ENCODE peak calls at places on chromosome 20, in five cellular contexts. One of them, this sample, is unnamed.

GRCh38 chr20:44909872-44910689 is at the start of gene PABPC1L:
- DNase-seq in psoas muscle: peak
- DNase-seq in WTC11: peak
- DNase-seq in left ventricle myocardium inferior: peak
- DNase-seq in upper lobe of right lung: peak
- DNase-seq in this sample: peak

GRCh38 chr20:36887779-36888133 is 11.8 kb downstream of the TLDC2 start:
- DNase-seq in psoas muscle: no peak
- DNase-seq in WTC11: no peak
- DNase-seq in left ventricle myocardium inferior: no peak
- DNase-seq in upper lobe of right lung: peak
- DNase-seq in this sample: no peak

GRCh38 chr20:10282930-10283556 is 64.4 kb downstream of the SNAP25 start:
- DNase-seq in psoas muscle: no peak
- DNase-seq in WTC11: no peak
- DNase-seq in left ventricle myocardium inferior: no peak
- DNase-seq in upper lobe of right lung: no peak
- DNase-seq in this sample: no peak

GRCh38 chr20:8242066-8242465 is 110.0 kb downstream of the PLCB1 start:
- DNase-seq in psoas muscle: no peak
- DNase-seq in WTC11: no peak
- DNase-seq in left ventricle myocardium inferior: no peak
- DNase-seq in upper lobe of right lung: no peak
- DNase-seq in this sample: no peak

GRCh38 chr20:42018979-42019378 is 400.8 kb upstream of the CHD6 start:
- DNase-seq in psoas muscle: no peak
- DNase-seq in WTC11: peak
- DNase-seq in left ventricle myocardium inferior: no peak
- DNase-seq in upper lobe of right lung: no peak
- DNase-seq in this sample: no peak

GRCh38 chr20:23125625-23126191 is 39.6 kb upstream of the CD93 start:
- DNase-seq in psoas muscle: peak
- DNase-seq in WTC11: no peak
- DNase-seq in left ventricle myocardium inferior: peak
- DNase-seq in upper lobe of right lung: peak
- DNase-seq in this sample: no peak

GRCh38 chr20:8388707-8389106 is 256.6 kb downstream of the PLCB1 start:
- DNase-seq in psoas muscle: no peak
- DNase-seq in WTC11: no peak
- DNase-seq in left ventricle myocardium inferior: no peak
- DNase-seq in upper lobe of right lung: no peak
- DNase-seq in this sample: no peak

GRCh38 chr20:55540486-55540885 is 464.8 kb downstream of the CBLN4 start:
- DNase-seq in psoas muscle: no peak
- DNase-seq in WTC11: no peak
- DNase-seq in left ventricle myocardium inferior: no peak
- DNase-seq in upper lobe of right lung: no peak
- DNase-seq in this sample: no peak

GRCh38 chr20:1735417-1736089 is 78.0 kb upstream of the SIRPG start:
- DNase-seq in psoas muscle: no peak
- DNase-seq in WTC11: no peak
- DNase-seq in left ventricle myocardium inferior: no peak
- DNase-seq in upper lobe of right lung: no peak
- DNase-seq in this sample: no peak

GRCh38 chr20:1737134-1737533 is 79.6 kb upstream of the SIRPG start:
- DNase-seq in psoas muscle: no peak
- DNase-seq in WTC11: no peak
- DNase-seq in left ventricle myocardium inferior: no peak
- DNase-seq in upper lobe of right lung: no peak
- DNase-seq in this sample: no peak

GRCh38 chr20:1734269-1734858 is 76.8 kb upstream of the SIRPG start:
- DNase-seq in psoas muscle: no peak
- DNase-seq in WTC11: no peak
- DNase-seq in left ventricle myocardium inferior: no peak
- DNase-seq in upper lobe of right lung: no peak
- DNase-seq in this sample: no peak
- TF ChIP-seq CTCF in psoas muscle: no peak
- TF ChIP-seq CTCF in WTC11: no peak
- TF ChIP-seq CTCF in left ventricle myocardium inferior: peak
- TF ChIP-seq CTCF in upper lobe of right lung: peak
- TF ChIP-seq CTCF in this sample: no peak

DNA sequence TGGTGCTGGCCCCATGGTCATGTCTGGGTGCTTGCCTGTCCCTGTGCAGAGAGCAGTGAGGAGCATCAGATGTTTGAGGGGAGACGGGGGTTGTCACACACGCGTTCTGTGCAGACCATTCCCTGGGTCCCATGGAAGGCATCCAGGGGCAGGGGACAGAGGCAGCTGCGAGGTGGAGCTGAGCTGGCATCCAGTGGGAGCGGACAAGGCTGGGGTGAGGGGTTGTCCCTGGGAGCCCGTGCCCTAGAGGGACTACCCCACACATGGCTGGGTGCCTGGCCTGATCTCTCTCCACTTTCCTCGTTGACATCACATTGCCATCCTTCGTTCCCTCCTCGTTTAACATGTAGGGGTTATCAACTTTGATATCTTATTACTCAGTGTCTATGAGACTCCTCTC is 331.3 kb downstream of the CDH4 start:
- DNase-seq in psoas muscle: no peak
- DNase-seq in WTC11: no peak
- DNase-seq in left ventricle myocardium inferior: no peak
- DNase-seq in upper lobe of right lung: no peak
- DNase-seq in this sample: no peak
- TF ChIP-seq CTCF in psoas muscle: no peak
- TF ChIP-seq CTCF in WTC11: no peak
- TF ChIP-seq CTCF in left ventricle myocardium inferior: no peak
- TF ChIP-seq CTCF in upper lobe of right lung: no peak
- TF ChIP-seq CTCF in this sample: no peak

DNA sequence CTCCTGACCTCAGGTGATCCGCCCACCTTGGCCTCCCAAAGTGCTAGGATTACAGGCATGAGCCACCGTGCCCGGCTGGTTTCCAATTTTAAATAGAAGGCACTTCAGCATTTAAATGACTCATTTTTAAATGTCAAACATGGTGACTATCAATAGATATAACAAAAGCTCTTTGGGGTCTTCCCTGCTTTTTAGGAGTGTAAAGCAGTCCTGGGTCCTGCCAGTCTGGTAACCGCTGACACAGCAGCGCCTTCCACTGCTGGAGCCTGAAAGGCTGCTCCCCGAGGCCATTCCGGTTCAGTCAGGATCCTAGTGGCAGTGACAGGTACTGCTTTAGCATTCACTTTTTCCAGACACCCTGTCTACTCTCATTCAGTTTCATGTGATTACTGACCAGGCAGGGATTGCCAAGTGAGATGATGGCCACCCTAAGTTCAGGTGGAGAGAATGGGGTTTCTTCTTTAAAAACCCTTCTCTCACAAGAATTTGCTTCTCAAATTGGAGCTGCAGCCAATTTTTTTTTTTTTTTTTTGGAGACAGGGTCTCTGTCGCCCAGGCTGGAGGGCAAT is 5.1 kb downstream of the DIDO1 start:
- DNase-seq in psoas muscle: peak
- DNase-seq in WTC11: peak
- DNase-seq in left ventricle myocardium inferior: no peak
- DNase-seq in upper lobe of right lung: no peak
- DNase-seq in this sample: peak
- TF ChIP-seq CTCF in psoas muscle: peak
- TF ChIP-seq CTCF in WTC11: peak
- TF ChIP-seq CTCF in left ventricle myocardium inferior: peak
- TF ChIP-seq CTCF in upper lobe of right lung: peak
- TF ChIP-seq CTCF in this sample: peak

GRCh38 chr20:38304845-38305447 is 990 bp downstream of the BPI start:
- DNase-seq in psoas muscle: peak
- DNase-seq in WTC11: peak
- DNase-seq in left ventricle myocardium inferior: no peak
- DNase-seq in upper lobe of right lung: peak
- DNase-seq in this sample: no peak
- TF ChIP-seq CTCF in psoas muscle: peak
- TF ChIP-seq CTCF in WTC11: peak
- TF ChIP-seq CTCF in left ventricle myocardium inferior: peak
- TF ChIP-seq CTCF in upper lobe of right lung: peak
- TF ChIP-seq CTCF in this sample: no peak

GRCh38 chr20:59662856-59663512 is 58.6 kb downstream of the PHACTR3 start:
- DNase-seq in psoas muscle: no peak
- DNase-seq in WTC11: no peak
- DNase-seq in left ventricle myocardium inferior: no peak
- DNase-seq in upper lobe of right lung: no peak
- DNase-seq in this sample: no peak

GRCh38 chr20:59666586-59666985 is 62.2 kb downstream of the PHACTR3 start:
- DNase-seq in psoas muscle: no peak
- DNase-seq in WTC11: no peak
- DNase-seq in left ventricle myocardium inferior: no peak
- DNase-seq in upper lobe of right lung: no peak
- DNase-seq in this sample: no peak

GRCh38 chr20:59665656-59666555 is 61.6 kb downstream of the PHACTR3 start:
- DNase-seq in psoas muscle: no peak
- DNase-seq in WTC11: no peak
- DNase-seq in left ventricle myocardium inferior: no peak
- DNase-seq in upper lobe of right lung: no peak
- DNase-seq in this sample: no peak

GRCh38 chr20:59663513-59663890 is 59.2 kb downstream of the PHACTR3 start:
- DNase-seq in psoas muscle: no peak
- DNase-seq in WTC11: no peak
- DNase-seq in left ventricle myocardium inferior: no peak
- DNase-seq in upper lobe of right lung: no peak
- DNase-seq in this sample: no peak

GRCh38 chr20:59664389-59665055 is 60.2 kb downstream of the PHACTR3 start:
- DNase-seq in psoas muscle: no peak
- DNase-seq in WTC11: no peak
- DNase-seq in left ventricle myocardium inferior: no peak
- DNase-seq in upper lobe of right lung: no peak
- DNase-seq in this sample: no peak
- TF ChIP-seq CTCF in psoas muscle: no peak
- TF ChIP-seq CTCF in WTC11: no peak
- TF ChIP-seq CTCF in left ventricle myocardium inferior: no peak
- TF ChIP-seq CTCF in upper lobe of right lung: no peak
- TF ChIP-seq CTCF in this sample: no peak

GRCh38 chr20:48695738-48696137 is 132.1 kb downstream of the PREX1 start:
- DNase-seq in psoas muscle: no peak
- DNase-seq in WTC11: no peak
- DNase-seq in left ventricle myocardium inferior: no peak
- DNase-seq in upper lobe of right lung: no peak
- DNase-seq in this sample: no peak

GRCh38 chr20:48697845-48698491 is 129.8 kb downstream of the PREX1 start:
- DNase-seq in psoas muscle: peak
- DNase-seq in WTC11: no peak
- DNase-seq in left ventricle myocardium inferior: peak
- DNase-seq in upper lobe of right lung: peak
- DNase-seq in this sample: no peak

GRCh38 chr20:48695255-48695654 is 132.5 kb downstream of the PREX1 start:
- DNase-seq in psoas muscle: no peak
- DNase-seq in WTC11: no peak
- DNase-seq in left ventricle myocardium inferior: no peak
- DNase-seq in upper lobe of right lung: peak
- DNase-seq in this sample: no peak

GRCh38 chr20:48701702-48702101 is 126.1 kb downstream of the PREX1 start:
- DNase-seq in psoas muscle: peak
- DNase-seq in WTC11: no peak
- DNase-seq in left ventricle myocardium inferior: no peak
- DNase-seq in upper lobe of right lung: peak
- DNase-seq in this sample: no peak

GRCh38 chr20:48698507-48699267 is 129.1 kb downstream of the PREX1 start:
- DNase-seq in psoas muscle: no peak
- DNase-seq in WTC11: peak
- DNase-seq in left ventricle myocardium inferior: no peak
- DNase-seq in upper lobe of right lung: peak
- DNase-seq in this sample: no peak
- TF ChIP-seq CTCF in psoas muscle: no peak
- TF ChIP-seq CTCF in WTC11: no peak
- TF ChIP-seq CTCF in left ventricle myocardium inferior: no peak
- TF ChIP-seq CTCF in upper lobe of right lung: no peak
- TF ChIP-seq CTCF in this sample: no peak

GRCh38 chr20:12653642-12654041 is 355.1 kb upstream of the SPTLC3 start:
- DNase-seq in psoas muscle: no peak
- DNase-seq in WTC11: no peak
- DNase-seq in left ventricle myocardium inferior: no peak
- DNase-seq in upper lobe of right lung: no peak
- DNase-seq in this sample: no peak

GRCh38 chr20:12644481-12644880 is 364.3 kb upstream of the SPTLC3 start:
- DNase-seq in psoas muscle: no peak
- DNase-seq in WTC11: no peak
- DNase-seq in left ventricle myocardium inferior: no peak
- DNase-seq in upper lobe of right lung: no peak
- DNase-seq in this sample: no peak

GRCh38 chr20:12649234-12649633 is 359.5 kb upstream of the SPTLC3 start:
- DNase-seq in psoas muscle: no peak
- DNase-seq in WTC11: no peak
- DNase-seq in left ventricle myocardium inferior: no peak
- DNase-seq in upper lobe of right lung: no peak
- DNase-seq in this sample: no peak
- TF ChIP-seq CTCF in psoas muscle: no peak
- TF ChIP-seq CTCF in WTC11: no peak
- TF ChIP-seq CTCF in left ventricle myocardium inferior: no peak
- TF ChIP-seq CTCF in upper lobe of right lung: no peak
- TF ChIP-seq CTCF in this sample: no peak

GRCh38 chr20:5402903-5403531 is 86.3 kb upstream of the PROKR2 start:
- DNase-seq in psoas muscle: no peak
- DNase-seq in WTC11: peak
- DNase-seq in left ventricle myocardium inferior: no peak
- DNase-seq in upper lobe of right lung: no peak
- DNase-seq in this sample: no peak
- TF ChIP-seq CTCF in psoas muscle: no peak
- TF ChIP-seq CTCF in WTC11: peak
- TF ChIP-seq CTCF in left ventricle myocardium inferior: peak
- TF ChIP-seq CTCF in upper lobe of right lung: peak
- TF ChIP-seq CTCF in this sample: peak

This sample was measured in natural killer cell.